ENCODE peak calls at places on chromosomes 4 and X, in five cellular contexts. J is brain microvascular endothelial cell, M is thoracic aorta, L is sigmoid colon, Q is pancreas. P is an unnamed sample.

GRCh38 chr4:129344058-129344457 is 248.1 kb downstream of the C4orf33 start:
- DNase-seq in J (peak), M (no peak), Q (no peak), L (no peak), P (no peak)

GRCh38 chr4:127203561-127204260 is 429.0 kb upstream of the INTU start:
- DNase-seq in L (no peak), Q (no peak), J (peak), M (no peak), P (no peak)

GRCh38 chrX:56766554-56767412 is 37.7 kb downstream of the NBDY start:
- DNase-seq in M (no peak), Q (peak), L (peak), J (peak), P (peak)

GRCh38 chrX:144768540-144768939 is 478.8 kb upstream of the SPANXN1 start:
- DNase-seq in L (no peak), M (no peak), Q (no peak), J (no peak), P (no peak)

GRCh38 chrX:70480660-70481018 is 36.0 kb downstream of the DLG3 start:
- DNase-seq in J (peak), M (no peak), Q (no peak), L (no peak), P (no peak)

GRCh38 chr4:8504279-8505007 is 63.9 kb downstream of the TRMT44 start:
- DNase-seq in M (no peak), Q (peak), J (no peak), L (peak), P (peak)

GRCh38 chr4:82248903-82249632 is 124.7 kb downstream of the HNRNPD start:
- DNase-seq in L (no peak), J (no peak), M (no peak), Q (no peak), P (no peak)

GRCh38 chr4:2338754-2339457 is 77.0 kb upstream of the MXD4 start:
- DNase-seq in M (no peak), J (no peak), L (peak), Q (no peak), P (peak)

GRCh38 chrX:38774249-38774648 is 27.0 kb upstream of the MID1IP1 start:
- DNase-seq in M (no peak), J (no peak), Q (no peak), L (no peak), P (no peak)

GRCh38 chrX:2662586-2662985 is 28.5 kb upstream of the CD99 start:
- DNase-seq in Q (no peak), J (no peak), L (no peak), M (no peak), P (no peak)

DNA sequence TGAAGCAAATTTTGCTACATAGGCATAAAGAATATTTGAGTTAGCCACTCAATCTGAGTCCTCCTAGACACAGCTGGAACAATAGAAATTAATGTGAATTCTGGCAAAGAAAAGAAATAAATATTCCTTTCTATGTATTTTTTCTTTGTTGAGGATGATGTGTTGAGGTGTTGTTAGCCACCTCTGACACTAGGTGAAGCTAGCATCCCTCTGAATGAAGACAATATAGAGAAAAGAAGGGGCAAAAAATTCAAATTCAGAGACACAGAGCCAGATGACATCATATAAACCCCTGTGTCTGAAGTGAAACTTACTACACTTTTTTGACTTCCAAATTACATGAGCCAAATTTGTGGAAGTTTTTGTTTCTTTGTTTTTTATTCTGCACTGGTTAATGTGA is 34.6 kb upstream of the TMPRSS11D start:
- DNase-seq in L (no peak), M (no peak), J (no peak), Q (no peak), P (no peak)
- H3K27ac ChIP-seq in L (no peak), M (no peak), J (no peak), Q (no peak), P (no peak)

GRCh38 chrX:110665636-110666035 is 130.0 kb downstream of the CHRDL1 start:
- DNase-seq in Q (peak), M (no peak), L (no peak), J (peak), P (no peak)
- TF ChIP-seq CTCF in Q (peak), M (no peak), L (no peak), J (peak), P (no peak)

GRCh38 chr4:146654648-146654975 is 15.9 kb downstream of the POU4F2 start:
- DNase-seq in J (no peak), M (no peak), Q (no peak), L (no peak), P (no peak)

GRCh38 chr4:146650034-146650433 is 11.3 kb downstream of the POU4F2 start:
- DNase-seq in Q (no peak), J (no peak), L (no peak), M (no peak), P (no peak)

GRCh38 chr4:146649232-146649631 is 10.5 kb downstream of the POU4F2 start:
- DNase-seq in L (no peak), Q (no peak), M (no peak), J (no peak), P (no peak)

GRCh38 chr4:146654976-146655761 is 16.5 kb downstream of the POU4F2 start:
- DNase-seq in J (no peak), L (no peak), M (no peak), Q (no peak), P (no peak)
- H3K27ac ChIP-seq in J (no peak), L (no peak), M (no peak), Q (no peak), P (no peak)

GRCh38 chrX:134375691-134376090 is 84.3 kb upstream of the HPRT1 start:
- DNase-seq in L (no peak), J (no peak), M (no peak), Q (no peak), P (no peak)

GRCh38 chrX:134374294-134374693 is 85.7 kb upstream of the HPRT1 start:
- DNase-seq in J (no peak), L (no peak), M (no peak), Q (no peak), P (no peak)

GRCh38 chrX:134373736-134374135 is 86.2 kb upstream of the HPRT1 start:
- DNase-seq in J (no peak), L (no peak), M (no peak), Q (no peak), P (no peak)

GRCh38 chrX:134374910-134375309 is 85.1 kb upstream of the HPRT1 start:
- DNase-seq in M (no peak), J (no peak), Q (no peak), L (no peak), P (no peak)

GRCh38 chrX:134377537-134377936 is 82.4 kb upstream of the HPRT1 start:
- DNase-seq in M (no peak), J (peak), Q (peak), L (no peak), P (no peak)
- TF ChIP-seq CTCF in M (no peak), J (peak), Q (no peak), L (no peak), P (no peak)